ENCODE peak calls at places on chromosomes 12 and 14, in ten cellular contexts. One of them, this sample, is unnamed.

GRCh38 chr12:42732908-42733411 is 143.4 kb upstream of the PRICKLE1 start:
- DNase-seq in endothelial cell: no peak
- DNase-seq in GM10248: no peak
- DNase-seq in pancreas: no peak
- DNase-seq in mesothelial cell of epicardium: no peak
- DNase-seq in fibroblast of pulmonary artery: no peak
- DNase-seq in HFFc6: no peak
- DNase-seq in vagina: no peak
- DNase-seq in H1: no peak
- DNase-seq in PC-3: no peak
- DNase-seq in this sample: no peak

GRCh38 chr12:104010800-104011199 is 39.2 kb downstream of the GLT8D2 start:
- DNase-seq in endothelial cell: no peak
- DNase-seq in GM10248: no peak
- DNase-seq in pancreas: no peak
- DNase-seq in mesothelial cell of epicardium: no peak
- DNase-seq in fibroblast of pulmonary artery: no peak
- DNase-seq in HFFc6: no peak
- DNase-seq in vagina: no peak
- DNase-seq in H1: no peak
- DNase-seq in PC-3: no peak
- DNase-seq in this sample: no peak

GRCh38 chr12:2353691-2354090 is 300.9 kb downstream of the CACNA1C start:
- DNase-seq in endothelial cell: no peak
- DNase-seq in GM10248: no peak
- DNase-seq in pancreas: no peak
- DNase-seq in mesothelial cell of epicardium: no peak
- DNase-seq in fibroblast of pulmonary artery: no peak
- DNase-seq in HFFc6: no peak
- DNase-seq in vagina: no peak
- DNase-seq in H1: no peak
- DNase-seq in PC-3: no peak
- DNase-seq in this sample: no peak

GRCh38 chr14:61753631-61754030 is 8.6 kb upstream of the SNAPC1 start:
- DNase-seq in endothelial cell: no peak
- DNase-seq in GM10248: no peak
- DNase-seq in pancreas: no peak
- DNase-seq in mesothelial cell of epicardium: no peak
- DNase-seq in fibroblast of pulmonary artery: no peak
- DNase-seq in HFFc6: peak
- DNase-seq in vagina: no peak
- DNase-seq in H1: no peak
- DNase-seq in PC-3: no peak
- DNase-seq in this sample: no peak

GRCh38 chr14:23186913-23187654 is 3.6 kb upstream of the SLC7A8 start:
- DNase-seq in endothelial cell: peak
- DNase-seq in GM10248: peak
- DNase-seq in pancreas: no peak
- DNase-seq in mesothelial cell of epicardium: no peak
- DNase-seq in fibroblast of pulmonary artery: peak
- DNase-seq in HFFc6: peak
- DNase-seq in vagina: no peak
- DNase-seq in H1: no peak
- DNase-seq in PC-3: peak
- DNase-seq in this sample: peak

GRCh38 chr12:41460906-41461305 is 272.8 kb downstream of the PDZRN4 start:
- DNase-seq in endothelial cell: no peak
- DNase-seq in GM10248: no peak
- DNase-seq in pancreas: no peak
- DNase-seq in mesothelial cell of epicardium: no peak
- DNase-seq in fibroblast of pulmonary artery: no peak
- DNase-seq in HFFc6: no peak
- DNase-seq in vagina: no peak
- DNase-seq in H1: no peak
- DNase-seq in PC-3: no peak
- DNase-seq in this sample: no peak

GRCh38 chr12:122032570-122032969 is 10.9 kb downstream of the BCL7A start:
- DNase-seq in endothelial cell: no peak
- DNase-seq in GM10248: no peak
- DNase-seq in pancreas: no peak
- DNase-seq in mesothelial cell of epicardium: no peak
- DNase-seq in fibroblast of pulmonary artery: no peak
- DNase-seq in HFFc6: no peak
- DNase-seq in vagina: no peak
- DNase-seq in H1: no peak
- DNase-seq in PC-3: no peak
- DNase-seq in this sample: no peak

GRCh38 chr12:851913-852312 is 97.6 kb downstream of the RAD52 start:
- DNase-seq in endothelial cell: no peak
- DNase-seq in GM10248: no peak
- DNase-seq in pancreas: no peak
- DNase-seq in mesothelial cell of epicardium: no peak
- DNase-seq in fibroblast of pulmonary artery: peak
- DNase-seq in HFFc6: peak
- DNase-seq in vagina: no peak
- DNase-seq in H1: no peak
- DNase-seq in PC-3: peak
- DNase-seq in this sample: no peak

GRCh38 chr14:81938341-81938740 is 404.7 kb upstream of the SEL1L start:
- DNase-seq in endothelial cell: no peak
- DNase-seq in GM10248: no peak
- DNase-seq in pancreas: no peak
- DNase-seq in mesothelial cell of epicardium: no peak
- DNase-seq in fibroblast of pulmonary artery: no peak
- DNase-seq in HFFc6: no peak
- DNase-seq in vagina: no peak
- DNase-seq in H1: no peak
- DNase-seq in PC-3: no peak
- DNase-seq in this sample: no peak

GRCh38 chr12:30706476-30706875 is 10.8 kb upstream of the IPO8 start:
- DNase-seq in endothelial cell: no peak
- DNase-seq in GM10248: no peak
- DNase-seq in pancreas: no peak
- DNase-seq in mesothelial cell of epicardium: no peak
- DNase-seq in fibroblast of pulmonary artery: no peak
- DNase-seq in HFFc6: no peak
- DNase-seq in vagina: no peak
- DNase-seq in H1: no peak
- DNase-seq in PC-3: peak
- DNase-seq in this sample: no peak

GRCh38 chr12:53538209-53538689 is 31.0 kb upstream of the NPFF start:
- DNase-seq in endothelial cell: no peak
- DNase-seq in GM10248: no peak
- DNase-seq in pancreas: no peak
- DNase-seq in mesothelial cell of epicardium: no peak
- DNase-seq in fibroblast of pulmonary artery: peak
- DNase-seq in HFFc6: no peak
- DNase-seq in vagina: no peak
- DNase-seq in H1: no peak
- DNase-seq in PC-3: peak
- DNase-seq in this sample: no peak

GRCh38 chr12:53539526-53539925 is 32.2 kb upstream of the NPFF start:
- DNase-seq in endothelial cell: no peak
- DNase-seq in GM10248: no peak
- DNase-seq in pancreas: no peak
- DNase-seq in mesothelial cell of epicardium: no peak
- DNase-seq in fibroblast of pulmonary artery: no peak
- DNase-seq in HFFc6: no peak
- DNase-seq in vagina: no peak
- DNase-seq in H1: no peak
- DNase-seq in PC-3: no peak
- DNase-seq in this sample: no peak

GRCh38 chr12:53543539-53543938 is 36.3 kb upstream of the NPFF start:
- DNase-seq in endothelial cell: peak
- DNase-seq in GM10248: peak
- DNase-seq in pancreas: no peak
- DNase-seq in mesothelial cell of epicardium: peak
- DNase-seq in fibroblast of pulmonary artery: peak
- DNase-seq in HFFc6: peak
- DNase-seq in vagina: no peak
- DNase-seq in H1: no peak
- DNase-seq in PC-3: peak
- DNase-seq in this sample: peak
- TF ChIP-seq CTCF in endothelial cell: peak
- TF ChIP-seq CTCF in GM10248: peak
- TF ChIP-seq CTCF in pancreas: peak
- TF ChIP-seq CTCF in mesothelial cell of epicardium: peak
- TF ChIP-seq CTCF in fibroblast of pulmonary artery: peak
- TF ChIP-seq CTCF in HFFc6: peak
- TF ChIP-seq CTCF in vagina: peak
- TF ChIP-seq CTCF in H1: peak
- TF ChIP-seq CTCF in PC-3: peak
- TF ChIP-seq CTCF in this sample: peak

DNA sequence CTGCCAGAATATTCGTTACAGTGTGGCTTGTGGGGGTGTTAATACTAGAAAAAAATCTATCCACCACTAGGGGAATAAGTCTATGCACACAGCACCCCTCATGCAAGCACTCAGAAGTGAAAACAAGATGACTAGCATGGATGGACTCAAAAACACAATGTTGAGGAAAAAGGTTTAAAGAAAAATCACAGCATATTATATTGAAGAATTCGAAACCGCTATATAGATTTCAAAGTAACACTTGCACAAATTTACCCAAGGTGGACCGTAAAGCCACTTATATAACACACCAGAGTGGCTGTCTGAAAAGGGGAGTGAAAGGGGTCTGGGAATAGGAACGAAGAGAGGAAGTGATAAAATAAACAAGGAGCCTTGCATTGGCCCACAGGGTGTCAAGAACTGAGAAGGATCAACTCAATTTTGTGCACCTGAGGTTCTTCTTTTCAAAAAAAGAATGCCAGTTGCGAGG is 540 bp downstream of the ABCD4 start:
- DNase-seq in endothelial cell: no peak
- DNase-seq in GM10248: peak
- DNase-seq in pancreas: no peak
- DNase-seq in mesothelial cell of epicardium: no peak
- DNase-seq in fibroblast of pulmonary artery: peak
- DNase-seq in HFFc6: peak
- DNase-seq in vagina: no peak
- DNase-seq in H1: no peak
- DNase-seq in PC-3: peak
- DNase-seq in this sample: no peak
- TF ChIP-seq CTCF in endothelial cell: peak
- TF ChIP-seq CTCF in GM10248: peak
- TF ChIP-seq CTCF in pancreas: peak
- TF ChIP-seq CTCF in mesothelial cell of epicardium: no peak
- TF ChIP-seq CTCF in fibroblast of pulmonary artery: peak
- TF ChIP-seq CTCF in HFFc6: peak
- TF ChIP-seq CTCF in vagina: peak
- TF ChIP-seq CTCF in H1: peak
- TF ChIP-seq CTCF in PC-3: peak
- TF ChIP-seq CTCF in this sample: peak

DNA sequence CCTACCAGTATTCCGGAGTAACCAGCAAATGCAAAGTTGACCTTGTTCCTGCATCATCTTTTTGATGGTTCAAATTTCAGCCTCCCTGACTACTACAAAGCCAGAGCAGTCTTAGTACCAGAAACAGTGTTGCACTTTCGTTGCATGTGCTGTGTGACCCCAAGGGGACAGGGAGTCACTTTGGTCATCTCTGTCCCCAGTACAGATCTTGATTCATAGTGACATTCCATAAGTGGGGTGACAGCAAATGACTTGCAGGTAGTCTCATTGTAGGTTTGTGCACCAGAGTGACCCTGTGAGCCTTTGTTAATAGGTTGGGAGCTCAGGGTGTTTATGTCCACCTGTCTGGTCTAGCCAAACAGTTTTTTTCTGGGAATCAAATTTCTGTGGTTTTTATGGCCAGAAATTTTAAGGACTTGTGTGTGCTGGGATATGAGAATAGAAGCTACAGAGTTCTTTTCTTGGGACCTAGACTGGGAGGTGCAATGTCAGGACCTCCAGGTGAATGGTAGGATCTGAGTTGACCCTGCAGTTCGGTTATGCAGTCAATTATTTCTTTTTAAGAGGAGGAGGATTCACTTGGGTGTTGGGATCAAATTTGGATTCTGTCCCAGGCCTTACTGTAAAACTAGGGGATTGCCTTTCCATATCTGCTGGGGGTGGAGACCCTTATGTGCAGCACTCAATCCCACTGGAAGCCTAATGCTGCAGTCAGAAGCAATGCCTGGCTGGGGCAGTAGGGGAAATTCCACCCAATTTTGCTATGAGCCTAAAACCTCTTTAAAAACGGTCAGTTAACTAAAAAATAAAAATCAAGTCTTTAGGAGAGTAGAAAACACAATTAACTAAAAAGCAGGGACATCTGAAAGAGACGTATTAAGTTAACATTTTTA is 10.1 kb downstream of the EIF5 start:
- DNase-seq in endothelial cell: no peak
- DNase-seq in GM10248: no peak
- DNase-seq in pancreas: no peak
- DNase-seq in mesothelial cell of epicardium: no peak
- DNase-seq in fibroblast of pulmonary artery: no peak
- DNase-seq in HFFc6: no peak
- DNase-seq in vagina: no peak
- DNase-seq in H1: no peak
- DNase-seq in PC-3: no peak
- DNase-seq in this sample: no peak
- TF ChIP-seq CTCF in endothelial cell: no peak
- TF ChIP-seq CTCF in GM10248: no peak
- TF ChIP-seq CTCF in pancreas: no peak
- TF ChIP-seq CTCF in mesothelial cell of epicardium: no peak
- TF ChIP-seq CTCF in fibroblast of pulmonary artery: no peak
- TF ChIP-seq CTCF in HFFc6: no peak
- TF ChIP-seq CTCF in vagina: no peak
- TF ChIP-seq CTCF in H1: no peak
- TF ChIP-seq CTCF in PC-3: no peak
- TF ChIP-seq CTCF in this sample: no peak

GRCh38 chr12:5003025-5003666 is 40.5 kb upstream of the KCNA5 start:
- DNase-seq in endothelial cell: peak
- DNase-seq in GM10248: peak
- DNase-seq in pancreas: peak
- DNase-seq in mesothelial cell of epicardium: peak
- DNase-seq in fibroblast of pulmonary artery: peak
- DNase-seq in HFFc6: peak
- DNase-seq in vagina: no peak
- DNase-seq in H1: peak
- DNase-seq in PC-3: peak
- DNase-seq in this sample: peak

GRCh38 chr12:4996714-4997113 is 47.0 kb upstream of the KCNA5 start:
- DNase-seq in endothelial cell: no peak
- DNase-seq in GM10248: no peak
- DNase-seq in pancreas: no peak
- DNase-seq in mesothelial cell of epicardium: no peak
- DNase-seq in fibroblast of pulmonary artery: no peak
- DNase-seq in HFFc6: no peak
- DNase-seq in vagina: no peak
- DNase-seq in H1: no peak
- DNase-seq in PC-3: no peak
- DNase-seq in this sample: no peak

GRCh38 chr12:4997939-4998338 is 45.7 kb upstream of the KCNA5 start:
- DNase-seq in endothelial cell: no peak
- DNase-seq in GM10248: no peak
- DNase-seq in pancreas: no peak
- DNase-seq in mesothelial cell of epicardium: no peak
- DNase-seq in fibroblast of pulmonary artery: peak
- DNase-seq in HFFc6: peak
- DNase-seq in vagina: no peak
- DNase-seq in H1: no peak
- DNase-seq in PC-3: peak
- DNase-seq in this sample: no peak

GRCh38 chr12:5000658-5001390 is 42.9 kb upstream of the KCNA5 start:
- DNase-seq in endothelial cell: no peak
- DNase-seq in GM10248: no peak
- DNase-seq in pancreas: no peak
- DNase-seq in mesothelial cell of epicardium: no peak
- DNase-seq in fibroblast of pulmonary artery: no peak
- DNase-seq in HFFc6: no peak
- DNase-seq in vagina: no peak
- DNase-seq in H1: no peak
- DNase-seq in PC-3: no peak
- DNase-seq in this sample: no peak

GRCh38 chr12:5000204-5000603 is 43.5 kb upstream of the KCNA5 start:
- DNase-seq in endothelial cell: no peak
- DNase-seq in GM10248: no peak
- DNase-seq in pancreas: no peak
- DNase-seq in mesothelial cell of epicardium: no peak
- DNase-seq in fibroblast of pulmonary artery: no peak
- DNase-seq in HFFc6: no peak
- DNase-seq in vagina: no peak
- DNase-seq in H1: no peak
- DNase-seq in PC-3: no peak
- DNase-seq in this sample: no peak
- TF ChIP-seq CTCF in endothelial cell: no peak
- TF ChIP-seq CTCF in GM10248: no peak
- TF ChIP-seq CTCF in pancreas: no peak
- TF ChIP-seq CTCF in mesothelial cell of epicardium: no peak
- TF ChIP-seq CTCF in fibroblast of pulmonary artery: no peak
- TF ChIP-seq CTCF in HFFc6: no peak
- TF ChIP-seq CTCF in vagina: no peak
- TF ChIP-seq CTCF in H1: no peak
- TF ChIP-seq CTCF in PC-3: no peak
- TF ChIP-seq CTCF in this sample: no peak

This sample was measured in nephron progenitor cell.